ENCODE peak calls at places on chromosomes 3 and 15, in ten cellular contexts. B is GM13976, L is retinal pigment epithelial cell, Y is A549, F is IMR-90, E is uterus, H is CD14-positive monocyte, Q is upper lobe of left lung, K is body of pancreas, J is HFFc6. N is an unnamed sample.

GRCh38 chr3:197038604-197039003 is 9.0 kb upstream of the MELTF start:
- DNase-seq in J (no peak), K (no peak), Q (no peak), F (no peak), Y (no peak), L (no peak), E (no peak), B (no peak), H (no peak), N (no peak)

GRCh38 chr3:136667081-136667480 is 85.1 kb downstream of the STAG1 start:
- DNase-seq in E (no peak), F (peak), H (no peak), Y (no peak), L (no peak), K (no peak), B (no peak), Q (no peak), J (no peak), N (no peak)

GRCh38 chr15:27272446-27272845 is 301.5 kb downstream of the GABRG3 start:
- DNase-seq in J (no peak), E (no peak), F (no peak), Y (no peak), B (no peak), L (no peak), Q (no peak), K (no peak), H (no peak), N (no peak)

GRCh38 chr15:81301815-81302399 is 22.0 kb downstream of the STARD5 start:
- DNase-seq in Q (peak), H (peak), F (no peak), Y (no peak), J (no peak), B (peak), L (no peak), E (no peak), K (peak), N (peak)

GRCh38 chr3:9397331-9397910 is at the start of gene SETD5:
- DNase-seq in L (peak), J (peak), K (peak), Q (peak), E (peak), F (peak), H (peak), B (peak), Y (peak), N (peak)

GRCh38 chr15:31477851-31478250 is 151.2 kb downstream of the KLF13 start:
- DNase-seq in H (no peak), J (no peak), B (no peak), F (no peak), E (no peak), K (no peak), Y (no peak), Q (peak), L (no peak), N (no peak)

GRCh38 chr3:130323503-130323902 is 22.0 kb upstream of the COL6A5 start:
- DNase-seq in Y (no peak), J (no peak), K (no peak), B (no peak), H (no peak), F (no peak), E (no peak), L (no peak), Q (no peak), N (no peak)

GRCh38 chr3:108380128-108380795 is 83.9 kb downstream of the HHLA2 start:
- DNase-seq in Q (no peak), B (no peak), F (no peak), K (no peak), L (no peak), Y (no peak), E (no peak), H (no peak), J (no peak), N (no peak)

GRCh38 chr3:184502123-184502667 is 59.4 kb upstream of the EPHB3 start:
- DNase-seq in Q (no peak), B (no peak), F (no peak), K (no peak), L (no peak), J (no peak), E (no peak), Y (no peak), H (no peak), N (no peak)

GRCh38 chr3:115697263-115698053 is 74.1 kb downstream of the GAP43 start:
- DNase-seq in Y (no peak), E (no peak), H (no peak), B (no peak), F (peak), L (no peak), J (no peak), K (no peak), Q (no peak), N (no peak)

GRCh38 chr3:183285318-183285717 is 32.3 kb downstream of the B3GNT5 start:
- DNase-seq in J (no peak), Q (no peak), H (no peak), Y (no peak), L (no peak), F (no peak), B (no peak), E (no peak), K (no peak), N (no peak)

GRCh38 chr15:39344662-39345141 is 236.2 kb upstream of the THBS1 start:
- DNase-seq in F (no peak), K (no peak), Q (no peak), L (no peak), J (no peak), B (no peak), H (no peak), Y (no peak), E (no peak), N (no peak)

GRCh38 chr15:69860921-69861320 is 236.8 kb downstream of the TLE3 start:
- DNase-seq in F (no peak), K (no peak), L (no peak), Q (no peak), E (no peak), Y (no peak), H (no peak), B (no peak), J (no peak), N (no peak)

GRCh38 chr3:32334675-32335074 is 57.0 kb upstream of the CMTM7 start:
- DNase-seq in Y (no peak), B (peak), J (no peak), F (no peak), Q (no peak), L (no peak), K (no peak), E (no peak), H (no peak), N (no peak)

GRCh38 chr3:99637041-99637380 is 1.4 kb upstream of the COL8A1 start:
- DNase-seq in E (no peak), L (peak), B (no peak), J (no peak), H (no peak), Q (peak), K (no peak), F (no peak), Y (no peak), N (no peak)

GRCh38 chr15:59817834-59818233 is 128.7 kb upstream of the BNIP2 start:
- DNase-seq in J (no peak), E (no peak), L (no peak), B (no peak), Q (no peak), H (no peak), Y (no peak), K (no peak), F (no peak), N (no peak)

GRCh38 chr3:135868801-135869200 is 96.7 kb upstream of the PPP2R3A start:
- DNase-seq in Q (no peak), F (no peak), Y (no peak), K (no peak), L (no peak), H (no peak), B (no peak), J (no peak), E (no peak), N (no peak)

GRCh38 chr15:83289160-83289559 is 4.7 kb upstream of the BNC1 start:
- DNase-seq in F (peak), H (no peak), L (no peak), J (peak), B (no peak), Y (no peak), Q (no peak), E (no peak), K (no peak), N (no peak)

DNA sequence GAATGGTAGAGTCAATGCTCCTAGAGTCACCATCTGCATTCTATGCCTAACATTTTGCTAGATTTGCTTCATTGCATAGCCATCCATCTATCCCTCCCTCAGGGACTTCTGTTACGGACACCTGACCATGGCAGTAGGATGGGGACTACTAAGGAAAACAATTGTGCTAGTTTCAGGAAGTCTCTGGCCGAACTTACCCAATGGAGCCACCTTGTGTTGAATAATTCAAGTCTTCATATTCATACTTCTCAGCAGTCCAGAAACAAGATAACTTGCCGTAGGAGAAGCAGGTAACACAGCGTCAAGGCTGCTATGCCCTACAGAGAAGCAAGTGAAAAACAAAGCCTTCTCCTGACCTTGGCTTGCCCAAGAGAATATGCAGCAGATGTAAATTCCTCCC is 685.3 kb downstream of the GRM7 start:
- DNase-seq in B (no peak), J (no peak), H (no peak), E (no peak), Q (no peak), F (no peak), L (no peak), Y (peak), K (peak), N (no peak)
- TF ChIP-seq CTCF in B (no peak), J (no peak), H (no peak), E (peak), Q (no peak), F (no peak), L (peak), Y (no peak), K (peak), N (peak)

DNA sequence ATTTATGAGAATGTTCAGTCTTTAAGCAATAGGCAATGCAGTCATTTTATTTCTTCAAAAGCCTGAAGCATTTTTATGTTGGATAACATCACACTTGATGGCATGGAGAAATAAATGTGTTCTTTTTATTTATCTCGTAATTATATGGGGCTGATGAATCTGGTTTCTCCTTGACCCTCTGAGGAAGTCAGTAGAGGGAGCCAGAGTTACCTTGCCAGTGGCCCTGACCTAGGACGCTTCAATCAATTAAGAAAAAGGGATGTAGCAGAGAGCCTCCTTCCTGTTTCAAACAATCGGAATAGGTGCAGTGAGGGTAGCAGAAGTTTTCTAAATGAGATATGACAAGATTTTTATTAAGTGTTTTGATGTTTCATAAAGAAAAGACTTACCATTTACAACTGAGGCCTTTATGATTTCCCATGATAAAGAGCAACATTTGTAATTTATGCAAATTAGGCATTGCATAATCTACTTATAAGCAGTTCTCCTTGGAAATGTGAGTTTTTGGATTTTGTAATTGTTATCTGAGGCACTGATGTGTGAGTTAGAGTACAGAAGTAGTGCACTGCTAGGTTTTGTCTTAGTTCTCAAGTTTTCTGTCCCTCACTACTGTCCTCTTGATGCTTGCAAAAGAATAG is 129.1 kb downstream of the RAP2B start:
- DNase-seq in F (no peak), L (no peak), E (no peak), B (peak), J (peak), H (no peak), K (no peak), Y (peak), Q (no peak), N (no peak)
- TF ChIP-seq CTCF in F (peak), L (peak), E (no peak), B (peak), J (peak), H (no peak), K (no peak), Y (peak), Q (peak), N (no peak)

GRCh38 chr3:192444791-192445106 is 282.6 kb downstream of the FGF12 start:
- DNase-seq in L (no peak), Q (no peak), J (no peak), F (no peak), B (no peak), H (no peak), K (no peak), E (no peak), Y (no peak), N (no peak)
- TF ChIP-seq CTCF in L (no peak), Q (no peak), J (peak), F (no peak), B (no peak), H (peak), K (no peak), E (no peak), Y (no peak), N (no peak)

GRCh38 chr3:30576946-30577345 is 29.5 kb upstream of the TGFBR2 start:
- DNase-seq in H (no peak), E (no peak), B (no peak), Q (no peak), L (no peak), Y (no peak), F (peak), K (no peak), J (no peak), N (no peak)
- TF ChIP-seq CTCF in H (no peak), E (no peak), B (no peak), Q (no peak), L (no peak), Y (no peak), F (no peak), K (no peak), J (no peak), N (no peak)

GRCh38 chr15:62021991-62022600 is 38.2 kb downstream of the VPS13C start:
- DNase-seq in Q (no peak), J (no peak), F (no peak), L (no peak), Y (peak), K (no peak), H (no peak), B (no peak), E (no peak), N (no peak)
- TF ChIP-seq CTCF in Q (no peak), J (peak), F (no peak), L (peak), Y (peak), K (no peak), H (peak), B (no peak), E (no peak), N (no peak)

DNA sequence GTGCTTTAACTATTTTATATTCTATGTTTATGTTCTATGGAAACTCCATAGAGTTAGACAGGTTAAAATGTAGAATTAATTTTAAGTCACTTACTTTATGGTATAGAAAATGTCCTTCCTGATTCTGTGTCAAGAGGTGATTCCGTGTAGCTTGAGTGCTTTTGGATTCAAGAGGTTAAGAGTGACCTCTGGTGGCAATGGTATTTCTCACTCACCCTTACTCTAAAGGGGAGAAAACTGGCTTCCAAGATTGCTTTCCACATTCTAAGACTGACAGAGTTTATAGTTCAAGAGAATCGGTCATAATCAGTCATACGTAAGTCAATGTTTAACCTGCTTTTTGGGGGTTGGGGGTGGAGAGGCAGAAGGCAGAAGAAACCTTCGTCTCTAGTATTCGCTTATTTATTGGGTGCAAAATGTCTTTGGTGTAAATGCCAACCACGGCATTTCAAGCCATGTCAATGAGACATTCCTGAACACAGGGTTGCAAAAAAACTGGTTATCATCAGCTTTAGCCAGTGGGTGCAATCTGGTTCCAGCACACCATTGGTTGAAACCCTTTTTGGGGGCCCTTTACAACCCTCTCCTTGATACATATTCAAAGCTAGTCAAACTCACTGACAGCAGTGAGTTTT is 92.0 kb upstream of the VGLL3 start:
- DNase-seq in Y (peak), K (peak), F (peak), Q (no peak), B (peak), L (peak), J (peak), E (peak), H (no peak), N (no peak)
- TF ChIP-seq CTCF in Y (peak), K (peak), F (peak), Q (no peak), B (peak), L (peak), J (peak), E (peak), H (peak), N (peak)

GRCh38 chr15:64149424-64150235 is 1.9 kb upstream of the SNX22 start:
- DNase-seq in F (no peak), B (no peak), J (peak), H (no peak), L (no peak), K (no peak), E (no peak), Q (no peak), Y (peak), N (peak)
- TF ChIP-seq CTCF in F (peak), B (peak), J (peak), H (no peak), L (peak), K (no peak), E (no peak), Q (no peak), Y (peak), N (no peak)

GRCh38 chr15:29593629-29594028 is 228.6 kb downstream of the TJP1 start:
- DNase-seq in K (no peak), F (no peak), J (no peak), E (no peak), H (no peak), Y (no peak), Q (no peak), B (no peak), L (no peak), N (no peak)

GRCh38 chr15:29601811-29602210 is 220.5 kb downstream of the TJP1 start:
- DNase-seq in L (no peak), B (no peak), E (no peak), F (no peak), H (no peak), Q (no peak), K (no peak), Y (no peak), J (no peak), N (no peak)

GRCh38 chr15:29600262-29600661 is 222.0 kb downstream of the TJP1 start:
- DNase-seq in Q (no peak), B (no peak), J (no peak), L (no peak), K (no peak), F (no peak), Y (no peak), H (no peak), E (no peak), N (no peak)

GRCh38 chr15:29593086-29593485 is 229.2 kb downstream of the TJP1 start:
- DNase-seq in B (no peak), F (no peak), K (no peak), Q (no peak), L (no peak), J (no peak), E (no peak), Y (no peak), H (no peak), N (no peak)

DNA sequence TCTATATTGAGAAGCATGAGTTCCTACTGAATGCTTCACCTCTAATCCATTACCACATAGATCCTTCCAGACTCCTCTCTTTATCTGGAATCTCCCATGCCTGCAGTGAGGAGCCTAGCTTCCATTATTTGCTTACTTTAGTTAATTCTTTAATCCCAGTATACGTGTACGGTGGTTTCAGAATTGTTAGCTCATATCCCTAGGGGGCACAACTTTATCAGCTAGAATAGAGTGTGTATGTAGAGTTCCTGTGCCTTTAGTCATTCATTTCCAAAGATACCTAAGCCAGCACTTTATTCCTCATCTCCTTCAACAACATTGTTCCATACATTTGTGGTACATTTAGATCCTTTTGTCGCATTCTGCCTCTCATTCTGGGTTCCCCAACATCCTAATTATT is 226.0 kb downstream of the TJP1 start:
- DNase-seq in B (no peak), L (no peak), K (no peak), H (no peak), Q (no peak), J (peak), Y (no peak), F (peak), E (no peak), N (no peak)
- TF ChIP-seq CTCF in B (no peak), L (peak), K (peak), H (no peak), Q (no peak), J (peak), Y (no peak), F (peak), E (no peak), N (no peak)

GRCh38 chr15:74170083-74170844 is 3.2 kb upstream of the ISLR start:
- DNase-seq in E (peak), J (no peak), L (no peak), Q (no peak), H (no peak), B (no peak), K (no peak), F (no peak), Y (no peak), N (no peak)

GRCh38 chr15:74170845-74171578 is 2.5 kb upstream of the ISLR start:
- DNase-seq in Y (no peak), J (no peak), K (no peak), F (no peak), H (no peak), B (peak), E (no peak), Q (no peak), L (no peak), N (no peak)

GRCh38 chr15:74171965-74172541 is 1.5 kb upstream of the ISLR start:
- DNase-seq in F (no peak), L (no peak), J (no peak), Q (peak), Y (no peak), K (no peak), E (no peak), H (no peak), B (no peak), N (no peak)

GRCh38 chr15:74167891-74168331 is 5.6 kb upstream of the ISLR start:
- DNase-seq in H (no peak), E (no peak), J (no peak), K (no peak), Q (no peak), Y (no peak), F (no peak), B (no peak), L (no peak), N (no peak)

GRCh38 chr15:74168673-74169274 is 4.7 kb upstream of the ISLR start:
- DNase-seq in Y (no peak), L (no peak), K (no peak), E (peak), Q (no peak), F (no peak), H (no peak), J (no peak), B (no peak), N (no peak)
- TF ChIP-seq CTCF in Y (no peak), L (no peak), K (no peak), E (no peak), Q (no peak), F (no peak), H (no peak), J (no peak), B (no peak), N (no peak)

N was measured in tibial artery.